ENCODE peak calls at places on chromosomes 3 and 15, in nine cellular contexts. One of them, this sample, is unnamed.

GRCh38 chr3:193869221-193870201 is 266.4 kb upstream of the HES1 start:
- DNase-seq in fibroblast of lung: peak; percentile 80
- DNase-seq in transverse colon: no peak
- DNase-seq in memory B cell: no peak
- DNase-seq in HS-5: peak; percentile 43
- DNase-seq in GM12865: no peak
- DNase-seq in H54: peak; percentile 96
- DNase-seq in thoracic aorta: no peak
- DNase-seq in EH: peak; percentile 93
- DNase-seq in this sample: peak; percentile 42

GRCh38 chr3:156321934-156322333 is 201.6 kb downstream of the KCNAB1 start:
- DNase-seq in fibroblast of lung: no peak
- DNase-seq in transverse colon: no peak
- DNase-seq in memory B cell: no peak
- DNase-seq in HS-5: no peak
- DNase-seq in GM12865: no peak
- DNase-seq in H54: no peak
- DNase-seq in thoracic aorta: no peak
- DNase-seq in EH: no peak
- DNase-seq in this sample: no peak

GRCh38 chr15:38252481-38253311 is at the start of gene SPRED1:
- DNase-seq in fibroblast of lung: no peak
- DNase-seq in transverse colon: peak; percentile 74
- DNase-seq in memory B cell: peak; percentile 6
- DNase-seq in HS-5: no peak
- DNase-seq in GM12865: peak; percentile 30
- DNase-seq in H54: peak; percentile 29
- DNase-seq in thoracic aorta: no peak
- DNase-seq in EH: peak; percentile 74
- DNase-seq in this sample: peak; percentile 77

GRCh38 chr15:101057841-101058407 is 138.8 kb downstream of the LRRK1 start:
- DNase-seq in fibroblast of lung: no peak
- DNase-seq in transverse colon: no peak
- DNase-seq in memory B cell: no peak
- DNase-seq in HS-5: no peak
- DNase-seq in GM12865: no peak
- DNase-seq in H54: no peak
- DNase-seq in thoracic aorta: no peak
- DNase-seq in EH: no peak
- DNase-seq in this sample: no peak

GRCh38 chr3:37945803-37946530 is 44.6 kb upstream of the VILL start:
- DNase-seq in fibroblast of lung: peak; percentile 79
- DNase-seq in transverse colon: no peak
- DNase-seq in memory B cell: no peak
- DNase-seq in HS-5: no peak
- DNase-seq in GM12865: no peak
- DNase-seq in H54: peak; percentile 19
- DNase-seq in thoracic aorta: no peak
- DNase-seq in EH: peak; percentile 93
- DNase-seq in this sample: peak; percentile 59

GRCh38 chr3:126270145-126270811 is 86.9 kb downstream of the KLF15 start:
- DNase-seq in fibroblast of lung: peak; percentile 75
- DNase-seq in transverse colon: peak; percentile 43
- DNase-seq in memory B cell: no peak
- DNase-seq in HS-5: no peak
- DNase-seq in GM12865: no peak
- DNase-seq in H54: no peak
- DNase-seq in thoracic aorta: peak; percentile 64
- DNase-seq in EH: peak; percentile 21
- DNase-seq in this sample: peak; percentile 78

GRCh38 chr3:188760408-188760807 is 411.4 kb upstream of the TPRG1 start:
- DNase-seq in fibroblast of lung: peak; percentile 56
- DNase-seq in transverse colon: no peak
- DNase-seq in memory B cell: no peak
- DNase-seq in HS-5: no peak
- DNase-seq in GM12865: no peak
- DNase-seq in H54: no peak
- DNase-seq in thoracic aorta: no peak
- DNase-seq in EH: peak; percentile 39
- DNase-seq in this sample: peak; percentile 6

GRCh38 chr3:66303556-66303955 is 82.8 kb downstream of the SLC25A26 start:
- DNase-seq in fibroblast of lung: no peak
- DNase-seq in transverse colon: no peak
- DNase-seq in memory B cell: no peak
- DNase-seq in HS-5: no peak
- DNase-seq in GM12865: no peak
- DNase-seq in H54: no peak
- DNase-seq in thoracic aorta: no peak
- DNase-seq in EH: no peak
- DNase-seq in this sample: no peak

GRCh38 chr3:184563941-184564684 is 2.5 kb downstream of the EPHB3 start:
- DNase-seq in fibroblast of lung: no peak
- DNase-seq in transverse colon: no peak
- DNase-seq in memory B cell: no peak
- DNase-seq in HS-5: no peak
- DNase-seq in GM12865: no peak
- DNase-seq in H54: no peak
- DNase-seq in thoracic aorta: no peak
- DNase-seq in EH: no peak
- DNase-seq in this sample: no peak

GRCh38 chr15:80180468-80180867 is 27.7 kb downstream of the FAH start:
- DNase-seq in fibroblast of lung: no peak
- DNase-seq in transverse colon: no peak
- DNase-seq in memory B cell: no peak
- DNase-seq in HS-5: no peak
- DNase-seq in GM12865: no peak
- DNase-seq in H54: no peak
- DNase-seq in thoracic aorta: no peak
- DNase-seq in EH: no peak
- DNase-seq in this sample: no peak

GRCh38 chr3:50050361-50050760 is 38.4 kb upstream of the RBM5 start:
- DNase-seq in fibroblast of lung: peak; percentile 79
- DNase-seq in transverse colon: no peak
- DNase-seq in memory B cell: no peak
- DNase-seq in HS-5: peak; percentile 28
- DNase-seq in GM12865: no peak
- DNase-seq in H54: no peak
- DNase-seq in thoracic aorta: no peak
- DNase-seq in EH: peak; percentile 80
- DNase-seq in this sample: peak; percentile 85

GRCh38 chr3:53079791-53080555 is 34.1 kb upstream of the SFMBT1 start:
- DNase-seq in fibroblast of lung: no peak
- DNase-seq in transverse colon: no peak
- DNase-seq in memory B cell: no peak
- DNase-seq in HS-5: no peak
- DNase-seq in GM12865: no peak
- DNase-seq in H54: no peak
- DNase-seq in thoracic aorta: no peak
- DNase-seq in EH: no peak
- DNase-seq in this sample: no peak

GRCh38 chr3:136730595-136731273 is 21.4 kb downstream of the STAG1 start:
- DNase-seq in fibroblast of lung: no peak
- DNase-seq in transverse colon: peak; percentile 41
- DNase-seq in memory B cell: no peak
- DNase-seq in HS-5: no peak
- DNase-seq in GM12865: peak; percentile 56
- DNase-seq in H54: no peak
- DNase-seq in thoracic aorta: no peak
- DNase-seq in EH: no peak
- DNase-seq in this sample: no peak

GRCh38 chr3:142278451-142278850 is 53.1 kb upstream of the GK5 start:
- DNase-seq in fibroblast of lung: peak; percentile 36
- DNase-seq in transverse colon: no peak
- DNase-seq in memory B cell: no peak
- DNase-seq in HS-5: no peak
- DNase-seq in GM12865: no peak
- DNase-seq in H54: no peak
- DNase-seq in thoracic aorta: no peak
- DNase-seq in EH: peak; percentile 58
- DNase-seq in this sample: peak; percentile 53

GRCh38 chr3:188854395-188855149 is 317.2 kb upstream of the TPRG1 start:
- DNase-seq in fibroblast of lung: peak; percentile 69
- DNase-seq in transverse colon: no peak
- DNase-seq in memory B cell: no peak
- DNase-seq in HS-5: no peak
- DNase-seq in GM12865: no peak
- DNase-seq in H54: no peak
- DNase-seq in thoracic aorta: no peak
- DNase-seq in EH: peak; percentile 72
- DNase-seq in this sample: peak; percentile 98

GRCh38 chr3:89049119-89049518 is 58.3 kb upstream of the EPHA3 start:
- DNase-seq in fibroblast of lung: no peak
- DNase-seq in transverse colon: no peak
- DNase-seq in memory B cell: no peak
- DNase-seq in HS-5: no peak
- DNase-seq in GM12865: peak; percentile 1
- DNase-seq in H54: no peak
- DNase-seq in thoracic aorta: no peak
- DNase-seq in EH: peak; percentile 26
- DNase-seq in this sample: no peak

GRCh38 chr15:41926184-41927056 is 32.6 kb upstream of the SPTBN5 start:
- DNase-seq in fibroblast of lung: peak; percentile 37
- DNase-seq in transverse colon: peak; percentile 75
- DNase-seq in memory B cell: no peak
- DNase-seq in HS-5: no peak
- DNase-seq in GM12865: no peak
- DNase-seq in H54: no peak
- DNase-seq in thoracic aorta: no peak
- DNase-seq in EH: peak; percentile 53
- DNase-seq in this sample: no peak

GRCh38 chr3:159486580-159486979 is 502.1 kb upstream of the IL12A start:
- DNase-seq in fibroblast of lung: no peak
- DNase-seq in transverse colon: no peak
- DNase-seq in memory B cell: no peak
- DNase-seq in HS-5: no peak
- DNase-seq in GM12865: peak; percentile 10
- DNase-seq in H54: no peak
- DNase-seq in thoracic aorta: no peak
- DNase-seq in EH: peak; percentile 6
- DNase-seq in this sample: no peak

GRCh38 chr3:130857336-130858026 is 36.4 kb upstream of the ATP2C1 start:
- DNase-seq in fibroblast of lung: no peak
- DNase-seq in transverse colon: no peak
- DNase-seq in memory B cell: no peak
- DNase-seq in HS-5: no peak
- DNase-seq in GM12865: peak; percentile 64
- DNase-seq in H54: no peak
- DNase-seq in thoracic aorta: no peak
- DNase-seq in EH: no peak
- DNase-seq in this sample: no peak

GRCh38 chr15:39192979-39193559 is 387.8 kb upstream of the THBS1 start:
- DNase-seq in fibroblast of lung: no peak
- DNase-seq in transverse colon: no peak
- DNase-seq in memory B cell: no peak
- DNase-seq in HS-5: no peak
- DNase-seq in GM12865: no peak
- DNase-seq in H54: no peak
- DNase-seq in thoracic aorta: no peak
- DNase-seq in EH: peak; percentile 37
- DNase-seq in this sample: no peak

GRCh38 chr15:71532994-71533393 is 277.4 kb upstream of the NR2E3 start:
- DNase-seq in fibroblast of lung: peak; percentile 53
- DNase-seq in transverse colon: no peak
- DNase-seq in memory B cell: no peak
- DNase-seq in HS-5: peak; percentile 9
- DNase-seq in GM12865: peak; percentile 28
- DNase-seq in H54: peak; percentile 6
- DNase-seq in thoracic aorta: no peak
- DNase-seq in EH: peak; percentile 48
- DNase-seq in this sample: peak; percentile 45

GRCh38 chr3:46674031-46674592 is 19.4 kb downstream of the ALS2CL start:
- DNase-seq in fibroblast of lung: no peak
- DNase-seq in transverse colon: no peak
- DNase-seq in memory B cell: no peak
- DNase-seq in HS-5: no peak
- DNase-seq in GM12865: no peak
- DNase-seq in H54: no peak
- DNase-seq in thoracic aorta: no peak
- DNase-seq in EH: no peak
- DNase-seq in this sample: no peak

GRCh38 chr15:70486012-70486411 is 277.3 kb downstream of the UACA start:
- DNase-seq in fibroblast of lung: no peak
- DNase-seq in transverse colon: no peak
- DNase-seq in memory B cell: no peak
- DNase-seq in HS-5: no peak
- DNase-seq in GM12865: no peak
- DNase-seq in H54: no peak
- DNase-seq in thoracic aorta: no peak
- DNase-seq in EH: no peak
- DNase-seq in this sample: no peak

GRCh38 chr15:100215031-100215842 is 126.5 kb downstream of the ADAMTS17 start:
- DNase-seq in fibroblast of lung: no peak
- DNase-seq in transverse colon: no peak
- DNase-seq in memory B cell: no peak
- DNase-seq in HS-5: no peak
- DNase-seq in GM12865: no peak
- DNase-seq in H54: no peak
- DNase-seq in thoracic aorta: no peak
- DNase-seq in EH: no peak
- DNase-seq in this sample: no peak

GRCh38 chr3:38165722-38166387 is 518 bp downstream of the OXSR1 start:
- DNase-seq in fibroblast of lung: no peak
- DNase-seq in transverse colon: no peak
- DNase-seq in memory B cell: no peak
- DNase-seq in HS-5: no peak
- DNase-seq in GM12865: no peak
- DNase-seq in H54: no peak
- DNase-seq in thoracic aorta: no peak
- DNase-seq in EH: no peak
- DNase-seq in this sample: no peak

GRCh38 chr3:10423171-10423882 is 82.1 kb downstream of the ATP2B2 start:
- DNase-seq in fibroblast of lung: no peak
- DNase-seq in transverse colon: no peak
- DNase-seq in memory B cell: no peak
- DNase-seq in HS-5: no peak
- DNase-seq in GM12865: no peak
- DNase-seq in H54: no peak
- DNase-seq in thoracic aorta: no peak
- DNase-seq in EH: no peak
- DNase-seq in this sample: no peak

GRCh38 chr3:43423142-43423541 is 136.8 kb downstream of the SNRK start:
- DNase-seq in fibroblast of lung: peak; percentile 81
- DNase-seq in transverse colon: peak; percentile 14
- DNase-seq in memory B cell: no peak
- DNase-seq in HS-5: no peak
- DNase-seq in GM12865: no peak
- DNase-seq in H54: no peak
- DNase-seq in thoracic aorta: peak; percentile 45
- DNase-seq in EH: peak; percentile 12
- DNase-seq in this sample: peak; percentile 42

GRCh38 chr3:43871627-43872245 is 181.0 kb downstream of the ABHD5 start:
- DNase-seq in fibroblast of lung: no peak
- DNase-seq in transverse colon: no peak
- DNase-seq in memory B cell: no peak
- DNase-seq in HS-5: no peak
- DNase-seq in GM12865: no peak
- DNase-seq in H54: no peak
- DNase-seq in thoracic aorta: no peak
- DNase-seq in EH: no peak
- DNase-seq in this sample: no peak

GRCh38 chr3:159237221-159237620 is 435.4 kb downstream of the MFSD1 start:
- DNase-seq in fibroblast of lung: no peak
- DNase-seq in transverse colon: no peak
- DNase-seq in memory B cell: no peak
- DNase-seq in HS-5: no peak
- DNase-seq in GM12865: no peak
- DNase-seq in H54: no peak
- DNase-seq in thoracic aorta: no peak
- DNase-seq in EH: peak; percentile 29
- DNase-seq in this sample: no peak

GRCh38 chr3:12195231-12195630 is 36.5 kb upstream of the TIMP4 start:
- DNase-seq in fibroblast of lung: peak; percentile 15
- DNase-seq in transverse colon: no peak
- DNase-seq in memory B cell: no peak
- DNase-seq in HS-5: no peak
- DNase-seq in GM12865: no peak
- DNase-seq in H54: no peak
- DNase-seq in thoracic aorta: no peak
- DNase-seq in EH: peak; percentile 39
- DNase-seq in this sample: no peak

GRCh38 chr15:85312925-85313324 is 67.5 kb upstream of the AKAP13 start:
- DNase-seq in fibroblast of lung: peak; percentile 53
- DNase-seq in transverse colon: no peak
- DNase-seq in memory B cell: peak; percentile 18
- DNase-seq in HS-5: no peak
- DNase-seq in GM12865: no peak
- DNase-seq in H54: no peak
- DNase-seq in thoracic aorta: no peak
- DNase-seq in EH: peak; percentile 77
- DNase-seq in this sample: peak; percentile 78